ENCODE peak calls at places on chromosomes 6 and 20, in eight cellular contexts. I is breast epithelium, V is HL-60, W is HepG2, E is GM12891, D is K562, M is transverse colon, O is HCT116. Y is an unnamed sample.

GRCh38 chr6:69732640-69733039 is 64.2 kb downstream of the LMBRD1 start:
- DNase-seq in I (no peak), V (no peak), W (no peak), E (no peak), D (peak; percentile 18), M (no peak), O (no peak), Y (no peak)

GRCh38 chr20:16352321-16352720 is 220.9 kb downstream of the KIF16B start:
- DNase-seq in I (no peak), V (no peak), W (no peak), E (peak; percentile 7), D (peak; percentile 3), M (no peak), O (no peak), Y (no peak)

GRCh38 chr6:56399250-56399671 is 151.9 kb upstream of the COL21A1 start:
- DNase-seq in I (no peak), V (no peak), W (peak; percentile 93), E (no peak), D (no peak), M (no peak), O (no peak), Y (no peak)

GRCh38 chr20:2084703-2085102 is 16.9 kb upstream of the STK35 start:
- DNase-seq in I (no peak), V (peak; percentile 97), W (no peak), E (no peak), D (no peak), M (no peak), O (no peak), Y (no peak)

GRCh38 chr6:108454356-108454755 is 106.4 kb upstream of the FOXO3 start:
- DNase-seq in I (no peak), V (no peak), W (no peak), E (no peak), D (no peak), M (peak; percentile 56), O (no peak), Y (no peak)

GRCh38 chr20:278181-278580 is 12.4 kb downstream of the C20orf96 start:
- DNase-seq in I (no peak), V (no peak), W (no peak), E (no peak), D (no peak), M (no peak), O (no peak), Y (no peak)

GRCh38 chr6:150666071-150666470 is 66.4 kb downstream of the PLEKHG1 start:
- DNase-seq in I (no peak), V (no peak), W (no peak), E (no peak), D (no peak), M (peak; percentile 30), O (no peak), Y (no peak)

GRCh38 chr20:63978319-63979220 is 872 bp downstream of the SAMD10 start:
- DNase-seq in I (peak; percentile 69), V (peak; percentile 83), W (peak; percentile 79), E (peak; percentile 61), D (peak; percentile 86), M (peak; percentile 90), O (no peak), Y (peak; percentile 65)

GRCh38 chr20:32327087-32327681 is 30.9 kb upstream of the ASXL1 start:
- DNase-seq in I (no peak), V (no peak), W (peak; percentile 51), E (no peak), D (peak; percentile 50), M (no peak), O (no peak), Y (no peak)

GRCh38 chr6:151502499-151502898 is 8.7 kb downstream of the CCDC170 start:
- DNase-seq in I (no peak), V (no peak), W (no peak), E (no peak), D (no peak), M (no peak), O (peak; percentile 22), Y (no peak)

GRCh38 chr6:18080544-18080943 is 41.9 kb downstream of the NHLRC1 start:
- DNase-seq in I (no peak), V (no peak), W (no peak), E (no peak), D (no peak), M (no peak), O (no peak), Y (no peak)

GRCh38 chr20:440148-440547 is 22.2 kb downstream of the TBC1D20 start:
- DNase-seq in I (no peak), V (no peak), W (no peak), E (no peak), D (no peak), M (no peak), O (no peak), Y (no peak)

GRCh38 chr6:149194815-149195558 is 122.5 kb upstream of the TAB2 start:
- DNase-seq in I (no peak), V (no peak), W (no peak), E (no peak), D (no peak), M (no peak), O (no peak), Y (no peak)

GRCh38 chr20:9241232-9241692 is 172.4 kb downstream of the PLCB4 start:
- DNase-seq in I (no peak), V (no peak), W (no peak), E (no peak), D (no peak), M (peak; percentile 41), O (peak; percentile 47), Y (no peak)
- TF ChIP-seq POLR2AphosphoS5 in I (no peak), V (no peak), W (no peak), E (no peak), D (no peak), M (no peak), O (no peak), Y (no peak)

DNA sequence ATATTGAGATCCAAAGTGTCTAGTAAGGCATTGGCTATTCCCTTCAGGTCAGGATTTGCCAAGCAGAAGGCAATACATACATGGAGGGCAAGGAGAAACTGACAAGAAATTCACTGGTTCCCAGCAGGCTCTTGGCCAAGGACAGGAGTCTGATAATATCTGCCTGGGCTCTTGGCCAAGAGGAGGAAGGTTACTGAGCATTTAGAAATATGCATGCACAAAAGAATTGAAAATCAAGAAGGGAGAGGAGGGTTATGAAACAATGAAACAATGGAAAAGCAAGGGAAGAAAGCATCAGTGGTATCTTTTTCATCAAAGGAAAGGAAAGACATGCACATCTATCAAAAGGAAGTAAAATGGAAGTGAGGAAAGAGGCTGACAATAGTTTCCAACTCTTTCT is 42.4 kb downstream of the ARHGAP18 start:
- DNase-seq in I (no peak), V (no peak), W (no peak), E (no peak), D (peak; percentile 78), M (no peak), O (no peak), Y (no peak)
- TF ChIP-seq POLR2AphosphoS5 in I (no peak), V (no peak), W (no peak), E (no peak), D (no peak), M (no peak), O (no peak), Y (no peak)

DNA sequence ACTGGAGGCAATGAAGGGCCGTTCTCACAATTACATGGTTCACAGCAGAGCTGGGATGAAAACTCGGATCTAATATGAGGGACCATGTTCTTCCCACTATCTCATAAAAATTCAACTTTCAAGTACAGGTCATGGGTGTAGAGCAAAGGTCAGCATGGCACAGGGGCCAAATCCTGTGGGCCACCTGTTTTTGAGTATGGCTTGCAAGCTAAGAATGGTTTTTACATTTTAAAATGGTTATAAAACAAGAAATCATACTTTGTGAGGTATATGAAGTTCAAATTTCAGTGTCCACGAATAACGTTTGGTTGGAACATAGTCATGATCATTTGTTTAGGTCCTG is 4.6 kb downstream of the MAP3K5 start:
- DNase-seq in I (no peak), V (no peak), W (no peak), E (no peak), D (no peak), M (no peak), O (no peak), Y (no peak)
- TF ChIP-seq POLR2AphosphoS5 in I (no peak), V (no peak), W (no peak), E (no peak), D (no peak), M (peak; percentile 48), O (no peak), Y (no peak)

DNA sequence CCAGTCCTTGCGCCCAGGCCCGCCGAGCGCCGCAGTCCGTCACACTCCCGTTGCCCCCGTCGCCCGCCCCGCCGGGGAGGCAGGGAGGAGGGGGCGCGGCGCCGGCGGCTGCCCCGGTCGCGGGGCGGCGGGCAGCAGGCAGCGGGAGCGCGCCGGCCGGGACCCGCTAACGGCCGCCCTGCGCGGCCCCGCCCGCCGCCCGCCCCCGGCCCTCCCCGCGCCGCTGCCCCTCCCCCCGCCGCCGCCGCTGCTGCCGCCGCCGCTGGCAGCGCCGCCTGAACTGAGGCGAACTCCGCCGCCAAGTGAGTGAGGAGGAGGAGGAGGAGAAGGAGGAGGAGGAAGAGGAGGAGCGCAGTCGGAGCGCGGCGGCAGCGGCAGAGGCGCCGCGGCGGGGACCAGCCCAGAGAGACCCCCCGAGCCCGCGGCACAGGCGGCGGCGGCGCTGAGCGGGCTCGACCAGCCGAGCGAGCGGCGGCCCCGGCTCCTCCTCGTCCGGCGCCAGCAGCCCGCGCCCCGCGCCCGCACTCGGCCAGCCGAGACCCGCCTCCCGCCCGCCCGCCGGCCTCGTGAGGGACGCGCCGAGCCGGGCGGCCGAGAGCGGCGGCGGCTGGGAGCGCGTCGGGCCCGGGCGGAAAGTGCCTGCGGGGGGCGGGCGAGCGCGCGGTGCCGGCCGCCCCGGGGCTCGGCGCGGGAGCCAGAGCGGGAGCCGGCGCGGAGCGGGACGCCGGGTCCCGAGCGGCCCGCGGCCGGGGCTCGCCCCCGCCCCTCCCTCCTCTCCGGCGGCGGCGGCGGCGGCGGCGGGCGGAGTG is at the start of gene QKI:
- DNase-seq in I (peak; percentile 70), V (no peak), W (peak; percentile 59), E (peak; percentile 37), D (peak; percentile 91), M (peak; percentile 78), O (no peak), Y (peak; percentile 42)
- TF ChIP-seq POLR2AphosphoS5 in I (peak; percentile 60), V (no peak), W (peak; percentile 78), E (no peak), D (peak; percentile 73), M (peak; percentile 83), O (peak; percentile 53), Y (no peak)